ENCODE peak calls at places on chromosomes 13 and 19, in eight cellular contexts. One of them, this sample, is unnamed. For H3K4me1, the result is how much of the 10 kb centered on the place peaks cover.

GRCh38 chr13:99655351-99656091 is 154.2 kb downstream of the TM9SF2 start:
- DNase-seq in neural progenitor cell: peak
- DNase-seq in H1: no peak
- DNase-seq in heart right ventricle: no peak
- DNase-seq in left ventricle myocardium inferior: no peak
- DNase-seq in pancreas: no peak
- DNase-seq in IMR-90: peak
- DNase-seq in endodermal cell: no peak
- DNase-seq in this sample: no peak

GRCh38 chr13:33169273-33169980 is 116.1 kb downstream of the STARD13 start:
- DNase-seq in pancreas: no peak
- DNase-seq in IMR-90: peak
- DNase-seq in endodermal cell: no peak
- DNase-seq in left ventricle myocardium inferior: no peak
- DNase-seq in H1: no peak
- DNase-seq in neural progenitor cell: no peak
- DNase-seq in heart right ventricle: no peak
- DNase-seq in this sample: no peak

GRCh38 chr13:33119022-33119735 is 103.0 kb downstream of the KL start:
- DNase-seq in left ventricle myocardium inferior: no peak
- DNase-seq in IMR-90: no peak
- DNase-seq in endodermal cell: peak
- DNase-seq in H1: no peak
- DNase-seq in heart right ventricle: no peak
- DNase-seq in neural progenitor cell: no peak
- DNase-seq in pancreas: no peak
- DNase-seq in this sample: no peak

GRCh38 chr13:83955011-83955410 is 72.7 kb upstream of the SLITRK1 start:
- DNase-seq in left ventricle myocardium inferior: no peak
- DNase-seq in pancreas: no peak
- DNase-seq in IMR-90: no peak
- DNase-seq in heart right ventricle: no peak
- DNase-seq in H1: no peak
- DNase-seq in endodermal cell: no peak
- DNase-seq in neural progenitor cell: no peak
- DNase-seq in this sample: no peak

GRCh38 chr13:24746618-24747247 is 17.2 kb upstream of the RNF17 start:
- DNase-seq in left ventricle myocardium inferior: no peak
- DNase-seq in H1: peak
- DNase-seq in heart right ventricle: no peak
- DNase-seq in endodermal cell: peak
- DNase-seq in neural progenitor cell: peak
- DNase-seq in pancreas: no peak
- DNase-seq in IMR-90: no peak
- DNase-seq in this sample: no peak

GRCh38 chr19:39211731-39212376 is 7.8 kb upstream of the SYCN start:
- DNase-seq in endodermal cell: no peak
- DNase-seq in left ventricle myocardium inferior: no peak
- DNase-seq in neural progenitor cell: no peak
- DNase-seq in H1: no peak
- DNase-seq in pancreas: no peak
- DNase-seq in IMR-90: no peak
- DNase-seq in heart right ventricle: no peak
- DNase-seq in this sample: no peak

GRCh38 chr13:61370520-61370919 is 45.1 kb downstream of the PCDH20 start:
- DNase-seq in left ventricle myocardium inferior: no peak
- DNase-seq in pancreas: no peak
- DNase-seq in heart right ventricle: no peak
- DNase-seq in H1: no peak
- DNase-seq in endodermal cell: no peak
- DNase-seq in neural progenitor cell: no peak
- DNase-seq in IMR-90: no peak
- DNase-seq in this sample: no peak

GRCh38 chr13:98487016-98487415 is 89.9 kb downstream of the STK24 start:
- DNase-seq in IMR-90: peak
- DNase-seq in H1: no peak
- DNase-seq in heart right ventricle: no peak
- DNase-seq in left ventricle myocardium inferior: no peak
- DNase-seq in pancreas: no peak
- DNase-seq in neural progenitor cell: no peak
- DNase-seq in endodermal cell: peak
- DNase-seq in this sample: no peak

GRCh38 chr13:75161804-75162203 is 320.2 kb downstream of the TBC1D4 start:
- DNase-seq in heart right ventricle: no peak
- DNase-seq in neural progenitor cell: peak
- DNase-seq in H1: peak
- DNase-seq in left ventricle myocardium inferior: no peak
- DNase-seq in pancreas: no peak
- DNase-seq in IMR-90: no peak
- DNase-seq in endodermal cell: peak
- DNase-seq in this sample: no peak

GRCh38 chr19:56960959-56961622 is 120.6 kb upstream of the PEG3 start:
- DNase-seq in IMR-90: no peak
- DNase-seq in left ventricle myocardium inferior: no peak
- DNase-seq in pancreas: no peak
- DNase-seq in H1: no peak
- DNase-seq in neural progenitor cell: no peak
- DNase-seq in endodermal cell: no peak
- DNase-seq in heart right ventricle: no peak
- DNase-seq in this sample: no peak

GRCh38 chr19:23415034-23415433 is 19.8 kb upstream of the ZNF91 start:
- DNase-seq in IMR-90: no peak
- DNase-seq in endodermal cell: no peak
- DNase-seq in pancreas: no peak
- DNase-seq in left ventricle myocardium inferior: no peak
- DNase-seq in heart right ventricle: no peak
- DNase-seq in neural progenitor cell: peak
- DNase-seq in H1: no peak
- DNase-seq in this sample: no peak

GRCh38 chr19:7494416-7495098 is 5.7 kb upstream of the PEX11G start:
- DNase-seq in left ventricle myocardium inferior: peak
- DNase-seq in H1: no peak
- DNase-seq in endodermal cell: no peak
- DNase-seq in heart right ventricle: peak
- DNase-seq in pancreas: no peak
- DNase-seq in neural progenitor cell: peak
- DNase-seq in IMR-90: no peak
- DNase-seq in this sample: no peak

GRCh38 chr13:102555914-102556553 is 40.8 kb upstream of the TPP2 start:
- DNase-seq in IMR-90: peak
- DNase-seq in H1: no peak
- DNase-seq in left ventricle myocardium inferior: no peak
- DNase-seq in pancreas: no peak
- DNase-seq in heart right ventricle: no peak
- DNase-seq in neural progenitor cell: peak
- DNase-seq in endodermal cell: no peak
- DNase-seq in this sample: no peak

GRCh38 chr13:51937320-51938290 is 73.6 kb downstream of the ATP7B start:
- DNase-seq in left ventricle myocardium inferior: no peak
- DNase-seq in heart right ventricle: no peak
- DNase-seq in pancreas: no peak
- DNase-seq in endodermal cell: peak
- DNase-seq in H1: no peak
- DNase-seq in IMR-90: no peak
- DNase-seq in neural progenitor cell: no peak
- DNase-seq in this sample: no peak

GRCh38 chr13:51934461-51935087 is 72.8 kb downstream of the CCDC70 start:
- DNase-seq in heart right ventricle: no peak
- DNase-seq in neural progenitor cell: no peak
- DNase-seq in endodermal cell: peak
- DNase-seq in pancreas: no peak
- DNase-seq in IMR-90: no peak
- DNase-seq in H1: no peak
- DNase-seq in left ventricle myocardium inferior: no peak
- DNase-seq in this sample: no peak

GRCh38 chr13:51938454-51938853 is 72.8 kb downstream of the ATP7B start:
- DNase-seq in heart right ventricle: no peak
- DNase-seq in left ventricle myocardium inferior: no peak
- DNase-seq in H1: no peak
- DNase-seq in IMR-90: no peak
- DNase-seq in pancreas: no peak
- DNase-seq in neural progenitor cell: no peak
- DNase-seq in endodermal cell: peak
- DNase-seq in this sample: no peak

GRCh38 chr13:51933466-51934058 is 71.8 kb downstream of the CCDC70 start:
- DNase-seq in pancreas: no peak
- DNase-seq in H1: no peak
- DNase-seq in IMR-90: no peak
- DNase-seq in endodermal cell: peak
- DNase-seq in heart right ventricle: no peak
- DNase-seq in neural progenitor cell: no peak
- DNase-seq in left ventricle myocardium inferior: no peak
- DNase-seq in this sample: no peak

GRCh38 chr13:51935326-51936171 is 73.8 kb downstream of the CCDC70 start:
- DNase-seq in pancreas: peak
- DNase-seq in IMR-90: no peak
- DNase-seq in heart right ventricle: no peak
- DNase-seq in left ventricle myocardium inferior: no peak
- DNase-seq in H1: peak
- DNase-seq in endodermal cell: peak
- DNase-seq in neural progenitor cell: peak
- DNase-seq in this sample: no peak
- TF ChIP-seq CTCF in pancreas: no peak
- TF ChIP-seq CTCF in IMR-90: peak
- TF ChIP-seq CTCF in heart right ventricle: peak
- TF ChIP-seq CTCF in left ventricle myocardium inferior: peak
- TF ChIP-seq CTCF in H1: peak
- TF ChIP-seq CTCF in endodermal cell: peak
- TF ChIP-seq CTCF in neural progenitor cell: peak
- TF ChIP-seq CTCF in this sample: peak

GRCh38 chr13:114029866-114030625 is 56.2 kb upstream of the C13orf46 start:
- DNase-seq in endodermal cell: no peak
- DNase-seq in H1: no peak
- DNase-seq in IMR-90: no peak
- DNase-seq in heart right ventricle: no peak
- DNase-seq in left ventricle myocardium inferior: no peak
- DNase-seq in neural progenitor cell: no peak
- DNase-seq in pancreas: no peak
- DNase-seq in this sample: no peak

GRCh38 chr13:114032121-114032799 is 58.4 kb upstream of the C13orf46 start:
- DNase-seq in IMR-90: peak
- DNase-seq in H1: no peak
- DNase-seq in neural progenitor cell: no peak
- DNase-seq in endodermal cell: no peak
- DNase-seq in left ventricle myocardium inferior: no peak
- DNase-seq in pancreas: no peak
- DNase-seq in heart right ventricle: no peak
- DNase-seq in this sample: no peak

GRCh38 chr13:114033541-114034315 is 59.9 kb upstream of the C13orf46 start:
- DNase-seq in H1: no peak
- DNase-seq in endodermal cell: no peak
- DNase-seq in neural progenitor cell: no peak
- DNase-seq in heart right ventricle: no peak
- DNase-seq in IMR-90: no peak
- DNase-seq in left ventricle myocardium inferior: no peak
- DNase-seq in pancreas: no peak
- DNase-seq in this sample: no peak

GRCh38 chr13:114030666-114031610 is 57.1 kb upstream of the C13orf46 start:
- DNase-seq in endodermal cell: no peak
- DNase-seq in heart right ventricle: no peak
- DNase-seq in H1: no peak
- DNase-seq in IMR-90: no peak
- DNase-seq in left ventricle myocardium inferior: no peak
- DNase-seq in neural progenitor cell: no peak
- DNase-seq in pancreas: no peak
- DNase-seq in this sample: no peak

GRCh38 chr13:114031631-114032030 is 57.8 kb upstream of the C13orf46 start:
- DNase-seq in left ventricle myocardium inferior: no peak
- DNase-seq in H1: no peak
- DNase-seq in pancreas: no peak
- DNase-seq in endodermal cell: no peak
- DNase-seq in neural progenitor cell: no peak
- DNase-seq in IMR-90: no peak
- DNase-seq in heart right ventricle: no peak
- DNase-seq in this sample: no peak
- H3K27ac ChIP-seq in left ventricle myocardium inferior: no peak
- H3K27ac ChIP-seq in H1: no peak
- H3K27ac ChIP-seq in pancreas: no peak
- H3K27ac ChIP-seq in endodermal cell: no peak
- H3K27ac ChIP-seq in neural progenitor cell: no peak
- H3K27ac ChIP-seq in IMR-90: peak
- H3K27ac ChIP-seq in heart right ventricle: no peak
- H3K27ac ChIP-seq in this sample: no peak

GRCh38 chr19:29678484-29679106 is 13.3 kb downstream of the PLEKHF1 start:
- DNase-seq in neural progenitor cell: no peak
- DNase-seq in IMR-90: no peak
- DNase-seq in left ventricle myocardium inferior: peak
- DNase-seq in endodermal cell: no peak
- DNase-seq in heart right ventricle: peak
- DNase-seq in H1: no peak
- DNase-seq in pancreas: no peak
- DNase-seq in this sample: peak
- H3K4me1 ChIP-seq in neural progenitor cell: under half
- H3K4me1 ChIP-seq in IMR-90: under half
- H3K4me1 ChIP-seq in left ventricle myocardium inferior: half or more
- H3K4me1 ChIP-seq in endodermal cell: under half
- H3K4me1 ChIP-seq in heart right ventricle: half or more
- H3K4me1 ChIP-seq in H1: under half
- H3K4me1 ChIP-seq in pancreas: under half
- H3K4me1 ChIP-seq in this sample: half or more

DNA sequence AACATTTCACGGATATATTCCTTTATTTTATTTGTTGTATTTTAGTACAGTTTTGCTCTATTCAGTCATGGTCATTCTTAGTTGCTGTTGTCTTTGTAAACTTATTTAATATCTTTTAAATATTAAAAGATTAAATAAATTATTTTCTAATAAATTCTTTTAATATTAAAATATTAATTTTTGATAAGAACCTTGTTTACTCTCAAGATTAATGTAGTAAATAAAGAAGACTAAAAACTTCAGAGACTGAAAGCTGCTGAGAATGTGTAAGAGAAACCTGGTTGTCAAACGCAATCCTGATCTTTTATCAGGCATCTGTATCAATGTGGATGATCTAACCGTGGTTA is 34.4 kb upstream of the SACS start:
- DNase-seq in heart right ventricle: no peak
- DNase-seq in pancreas: no peak
- DNase-seq in left ventricle myocardium inferior: no peak
- DNase-seq in H1: no peak
- DNase-seq in endodermal cell: no peak
- DNase-seq in neural progenitor cell: no peak
- DNase-seq in IMR-90: no peak
- DNase-seq in this sample: no peak
- TF ChIP-seq CTCF in heart right ventricle: no peak
- TF ChIP-seq CTCF in pancreas: no peak
- TF ChIP-seq CTCF in left ventricle myocardium inferior: no peak
- TF ChIP-seq CTCF in H1: no peak
- TF ChIP-seq CTCF in endodermal cell: no peak
- TF ChIP-seq CTCF in neural progenitor cell: no peak
- TF ChIP-seq CTCF in IMR-90: no peak
- TF ChIP-seq CTCF in this sample: no peak

GRCh38 chr19:15223649-15224371 is 8.4 kb downstream of the EPHX3 start:
- DNase-seq in neural progenitor cell: peak
- DNase-seq in heart right ventricle: no peak
- DNase-seq in H1: no peak
- DNase-seq in pancreas: no peak
- DNase-seq in left ventricle myocardium inferior: no peak
- DNase-seq in endodermal cell: peak
- DNase-seq in IMR-90: no peak
- DNase-seq in this sample: no peak
- H3K27ac ChIP-seq in neural progenitor cell: no peak
- H3K27ac ChIP-seq in heart right ventricle: peak
- H3K27ac ChIP-seq in H1: no peak
- H3K27ac ChIP-seq in pancreas: no peak
- H3K27ac ChIP-seq in left ventricle myocardium inferior: peak
- H3K27ac ChIP-seq in endodermal cell: peak
- H3K27ac ChIP-seq in IMR-90: peak
- H3K27ac ChIP-seq in this sample: peak

GRCh38 chr19:35123573-35123972 is 8.0 kb downstream of the FXYD3 start:
- DNase-seq in endodermal cell: no peak
- DNase-seq in H1: no peak
- DNase-seq in pancreas: peak
- DNase-seq in left ventricle myocardium inferior: peak
- DNase-seq in IMR-90: no peak
- DNase-seq in neural progenitor cell: no peak
- DNase-seq in heart right ventricle: no peak
- DNase-seq in this sample: no peak
- H3K4me1 ChIP-seq in endodermal cell: under half
- H3K4me1 ChIP-seq in H1: under half
- H3K4me1 ChIP-seq in pancreas: under half
- H3K4me1 ChIP-seq in left ventricle myocardium inferior: under half
- H3K4me1 ChIP-seq in IMR-90: under half
- H3K4me1 ChIP-seq in neural progenitor cell: under half
- H3K4me1 ChIP-seq in heart right ventricle: under half
- H3K4me1 ChIP-seq in this sample: under half